ENCODE peak calls at places on chromosomes 5 and 9, in eight cellular contexts. Y is GM20000; D is NCI-H748 treated with DMSO at 0.1 percent for 48 hours; H is Right ventricle myocardium superior; M is HFFc6; O is activated T-helper 1 cell treated with anti-CD3 and anti-CD28 coated beads, Interleukin-12 subunit alpha, Interleukin-12 subunit beta, Interleukin-2, Interleukin-4 antibody, amounts not matched to agents 30 ng/mL and 10 ng/mL and 1 ng/mL, durations not matched to agents 14 hours and 24 hours and 36 hours; I is head of caudate nucleus; X is mucosa of descending colon. P is an unnamed sample.

GRCh38 chr9:18347381-18348084 is 126.4 kb upstream of the ADAMTSL1 start:
- DNase-seq in O (no peak), X (no peak), I (no peak), Y (no peak), H (no peak), M (peak), D (no peak), P (no peak)

GRCh38 chr5:17024686-17025180 is 88.6 kb upstream of the MYO10 start:
- DNase-seq in O (no peak), M (peak), I (no peak), H (no peak), Y (no peak), X (no peak), D (no peak), P (no peak)

GRCh38 chr5:61884242-61884855 is 421.7 kb upstream of the KIF2A start:
- DNase-seq in Y (no peak), X (no peak), H (no peak), M (no peak), D (no peak), O (no peak), I (no peak), P (no peak)

GRCh38 chr5:2110137-2110933 is 227.6 kb upstream of the IRX4 start:
- DNase-seq in M (no peak), D (no peak), O (no peak), Y (no peak), H (no peak), I (no peak), X (no peak), P (no peak)

GRCh38 chr9:133204335-133204992 is 4.6 kb downstream of the OBP2B start:
- DNase-seq in Y (no peak), X (no peak), D (no peak), M (no peak), H (no peak), I (no peak), O (no peak), P (no peak)

GRCh38 chr5:69492391-69493234 is at the start of gene OCLN:
- DNase-seq in H (peak), M (no peak), Y (peak), X (peak), D (peak), I (peak), O (no peak), P (peak)

GRCh38 chr5:174010365-174010764 is 21.4 kb downstream of the C5orf47 start:
- DNase-seq in M (no peak), H (no peak), Y (no peak), D (no peak), O (no peak), I (no peak), X (no peak), P (no peak)

GRCh38 chr5:134600600-134600999 is 32.0 kb downstream of the SAR1B start:
- DNase-seq in H (no peak), I (no peak), X (no peak), Y (no peak), O (no peak), M (peak), D (no peak), P (no peak)

GRCh38 chr5:127011961-127012644 is 18.3 kb downstream of the MARCHF3 start:
- DNase-seq in I (no peak), D (no peak), M (no peak), H (no peak), Y (peak), O (no peak), X (no peak), P (no peak)

GRCh38 chr5:38845555-38846378 is at the start of gene OSMR:
- DNase-seq in D (no peak), X (peak), O (no peak), H (peak), M (peak), I (peak), Y (no peak), P (peak)

GRCh38 chr5:151557951-151558350 is 33.2 kb downstream of the FAT2 start:
- DNase-seq in D (no peak), I (no peak), O (no peak), M (no peak), H (no peak), X (no peak), Y (no peak), P (no peak)

GRCh38 chr9:130139251-130139650 is 33.0 kb upstream of the NCS1 start:
- DNase-seq in I (no peak), D (no peak), H (no peak), X (no peak), Y (no peak), M (no peak), O (no peak), P (no peak)

GRCh38 chr9:69549310-69550202 is 122.6 kb downstream of the APBA1 start:
- DNase-seq in X (no peak), D (peak), I (no peak), O (peak), Y (peak), M (peak), H (no peak), P (no peak)

GRCh38 chr5:176916337-176916736 is 17.2 kb upstream of the HK3 start:
- DNase-seq in X (no peak), D (no peak), O (no peak), I (no peak), Y (no peak), H (no peak), M (no peak), P (no peak)

GRCh38 chr9:4077499-4078102 is 222.3 kb downstream of the GLIS3 start:
- DNase-seq in X (peak), Y (peak), O (peak), I (peak), M (peak), D (peak), H (peak), P (peak)

GRCh38 chr5:114369680-114370417 is 8.0 kb downstream of the KCNN2 start:
- DNase-seq in X (no peak), D (no peak), H (no peak), O (no peak), I (no peak), M (no peak), Y (no peak), P (no peak)

GRCh38 chr9:134177186-134177585 is 12.8 kb upstream of the RNU6ATAC start:
- DNase-seq in Y (no peak), M (no peak), D (no peak), O (no peak), X (no peak), H (no peak), I (no peak), P (no peak)

GRCh38 chr9:130687615-130688014 is 6.0 kb upstream of the EXOSC2 start:
- DNase-seq in Y (no peak), D (no peak), X (no peak), O (no peak), M (no peak), I (no peak), H (no peak), P (no peak)

GRCh38 chr5:96493189-96493790 is 60.2 kb upstream of the PCSK1 start:
- DNase-seq in Y (no peak), D (no peak), X (no peak), I (no peak), H (no peak), O (no peak), M (no peak), P (no peak)

GRCh38 chr9:2837915-2838314 is 6.0 kb downstream of the PUM3 start:
- DNase-seq in O (no peak), X (no peak), D (peak), Y (no peak), H (no peak), M (no peak), I (no peak), P (no peak)

GRCh38 chr5:141889282-141889871 is 11.2 kb upstream of the PCDH1 start:
- DNase-seq in X (no peak), H (no peak), Y (no peak), M (no peak), I (no peak), O (no peak), D (no peak), P (no peak)

GRCh38 chr9:93297659-93298497 is 113.9 kb downstream of the WNK2 start:
- DNase-seq in D (no peak), Y (peak), M (no peak), H (no peak), O (no peak), I (no peak), X (peak), P (peak)

GRCh38 chr5:11557063-11557462 is 347.2 kb downstream of the CTNND2 start:
- DNase-seq in X (no peak), M (no peak), D (no peak), O (no peak), Y (no peak), I (no peak), H (no peak), P (no peak)

GRCh38 chr5:143682788-143683419 is 129.1 kb upstream of the HMHB1 start:
- DNase-seq in I (no peak), Y (no peak), O (no peak), D (no peak), H (no peak), X (no peak), M (no peak), P (no peak)